ENCODE peak calls at places on chromosomes 2 and 18, in eight cellular contexts. X is fibroblast of lung; I is NCI-H1930; C is glomerular endothelial cell; Z is tibial nerve; M is stimulated activated CD4-positive, alpha-beta T cell treated with anti-CD3 and anti-CD28 coated beads, Interleukin-4, amount 100 ng/mL, for 24 hours; Y is upper lobe of right lung; V is CD4-positive, CD25-positive, alpha-beta regulatory T cell. Q is an unnamed sample.
A peak's percentile ranks its signal among the peaks of the same experiment; 100 is the strongest.

GRCh38 chr2:132721938-132722337 is 51.9 kb upstream of the LYPD1 start:
- DNase-seq in Y (no peak), X (no peak), I (no peak), V (no peak), C (no peak), Z (no peak), M (no peak), Q (no peak)

GRCh38 chr2:192969055-192969454 is 774.3 kb upstream of the TMEFF2 start:
- DNase-seq in C (no peak), Z (no peak), V (no peak), X (no peak), M (no peak), Y (no peak), I (no peak), Q (no peak)

GRCh38 chr2:103785432-103785831 is 1023.6 kb downstream of the TMEM182 start:
- DNase-seq in X (no peak), C (no peak), M (no peak), Y (no peak), V (no peak), Z (no peak), I (no peak), Q (no peak)

GRCh38 chr2:42959148-42959992 is 167.0 kb upstream of the HAAO start:
- DNase-seq in V (no peak), X (peak; percentile 94), Z (peak; percentile 72), M (no peak), Y (no peak), C (no peak), I (no peak), Q (no peak)

GRCh38 chr2:191343796-191344338 is 98.7 kb downstream of the MYO1B start:
- DNase-seq in X (no peak), I (no peak), M (no peak), Z (no peak), V (no peak), C (no peak), Y (no peak), Q (no peak)

GRCh38 chr2:136765256-136765735 is at the start of gene THSD7B:
- DNase-seq in V (no peak), M (no peak), Z (no peak), I (no peak), Y (peak; percentile 47), X (no peak), C (no peak), Q (no peak)

GRCh38 chr2:170554278-170554955 is 160.7 kb upstream of the SP5 start:
- DNase-seq in X (peak; percentile 56), V (no peak), C (peak; percentile 27), M (no peak), Y (no peak), Z (peak; percentile 58), I (no peak), Q (no peak)

GRCh38 chr2:196286821-196287220 is 115.4 kb upstream of the STK17B start:
- DNase-seq in V (no peak), Y (no peak), C (no peak), Z (no peak), M (no peak), X (no peak), I (no peak), Q (no peak)

GRCh38 chr2:184598313-184599053 is at the start of gene ZNF804A:
- DNase-seq in Y (peak; percentile 75), Z (peak; percentile 15), M (peak; percentile 9), V (no peak), I (no peak), X (peak; percentile 68), C (no peak), Q (no peak)

GRCh38 chr2:212902421-212902820 is 249.0 kb downstream of the IKZF2 start:
- DNase-seq in X (no peak), Z (no peak), I (no peak), C (no peak), M (no peak), V (no peak), Y (no peak), Q (no peak)

GRCh38 chr2:10159086-10159485 is 36.5 kb downstream of the RRM2 start:
- DNase-seq in V (no peak), M (no peak), X (no peak), Y (no peak), Z (no peak), I (no peak), C (no peak), Q (no peak)

GRCh38 chr18:6521804-6522418 is 107.2 kb upstream of the L3MBTL4 start:
- DNase-seq in V (no peak), C (peak; percentile 44), M (no peak), Y (no peak), Z (no peak), X (peak; percentile 61), I (no peak), Q (no peak)

GRCh38 chr2:122191331-122191730 is 435.9 kb downstream of the TSN start:
- DNase-seq in V (no peak), Z (no peak), M (no peak), Y (no peak), I (no peak), X (no peak), C (no peak), Q (no peak)

GRCh38 chr2:148909114-148909513 is 34.1 kb downstream of the KIF5C start:
- DNase-seq in I (no peak), V (no peak), C (no peak), Y (no peak), Z (no peak), X (peak; percentile 17), M (no peak), Q (no peak)